ENCODE peak calls at places on chromosome 12, in seven cellular contexts. One of them, this sample, is unnamed.

GRCh38 chr12:11822071-11822818 is 172.8 kb downstream of the ETV6 start:
- DNase-seq in colonic mucosa: no peak
- DNase-seq in activated naive CD4-positive, alpha-beta T cell treated with Interleukin-2 at 50 U/mL for 16 hours: peak
- DNase-seq in neuronal stem cell: peak
- DNase-seq in fibroblast of the aortic adventitia: peak
- DNase-seq in ACHN: peak
- DNase-seq in stimulated activated CD4-positive, alpha-beta T cell treated with anti-CD3 and anti-CD28 coated beads, TNF-alpha, amount 100 ng/mL, for 4 hours: peak
- DNase-seq in this sample: peak

GRCh38 chr12:108241961-108242360 is 97.2 kb downstream of the CMKLR1 start:
- DNase-seq in colonic mucosa: no peak
- DNase-seq in activated naive CD4-positive, alpha-beta T cell treated with Interleukin-2 at 50 U/mL for 16 hours: no peak
- DNase-seq in neuronal stem cell: no peak
- DNase-seq in fibroblast of the aortic adventitia: no peak
- DNase-seq in ACHN: no peak
- DNase-seq in stimulated activated CD4-positive, alpha-beta T cell treated with anti-CD3 and anti-CD28 coated beads, TNF-alpha, amount 100 ng/mL, for 4 hours: no peak
- DNase-seq in this sample: no peak

GRCh38 chr12:111953455-111953854 is 59.5 kb downstream of the TMEM116 start:
- DNase-seq in colonic mucosa: no peak
- DNase-seq in activated naive CD4-positive, alpha-beta T cell treated with Interleukin-2 at 50 U/mL for 16 hours: no peak
- DNase-seq in neuronal stem cell: no peak
- DNase-seq in fibroblast of the aortic adventitia: peak
- DNase-seq in ACHN: no peak
- DNase-seq in stimulated activated CD4-positive, alpha-beta T cell treated with anti-CD3 and anti-CD28 coated beads, TNF-alpha, amount 100 ng/mL, for 4 hours: no peak
- DNase-seq in this sample: no peak

GRCh38 chr12:122366685-122367475 is 55.6 kb downstream of the CLIP1 start:
- DNase-seq in colonic mucosa: no peak
- DNase-seq in activated naive CD4-positive, alpha-beta T cell treated with Interleukin-2 at 50 U/mL for 16 hours: no peak
- DNase-seq in neuronal stem cell: peak
- DNase-seq in fibroblast of the aortic adventitia: peak
- DNase-seq in ACHN: peak
- DNase-seq in stimulated activated CD4-positive, alpha-beta T cell treated with anti-CD3 and anti-CD28 coated beads, TNF-alpha, amount 100 ng/mL, for 4 hours: no peak
- DNase-seq in this sample: peak

GRCh38 chr12:25493682-25494081 is 59.4 kb downstream of the LMNTD1 start:
- DNase-seq in colonic mucosa: no peak
- DNase-seq in activated naive CD4-positive, alpha-beta T cell treated with Interleukin-2 at 50 U/mL for 16 hours: no peak
- DNase-seq in neuronal stem cell: no peak
- DNase-seq in fibroblast of the aortic adventitia: no peak
- DNase-seq in ACHN: no peak
- DNase-seq in stimulated activated CD4-positive, alpha-beta T cell treated with anti-CD3 and anti-CD28 coated beads, TNF-alpha, amount 100 ng/mL, for 4 hours: no peak
- DNase-seq in this sample: no peak

GRCh38 chr12:27965966-27966365 is 6.6 kb downstream of the PTHLH start:
- DNase-seq in colonic mucosa: no peak
- DNase-seq in activated naive CD4-positive, alpha-beta T cell treated with Interleukin-2 at 50 U/mL for 16 hours: no peak
- DNase-seq in neuronal stem cell: no peak
- DNase-seq in fibroblast of the aortic adventitia: no peak
- DNase-seq in ACHN: peak
- DNase-seq in stimulated activated CD4-positive, alpha-beta T cell treated with anti-CD3 and anti-CD28 coated beads, TNF-alpha, amount 100 ng/mL, for 4 hours: no peak
- DNase-seq in this sample: no peak

GRCh38 chr12:586318-587071 is 76.8 kb downstream of the NINJ2 start:
- DNase-seq in colonic mucosa: no peak
- DNase-seq in activated naive CD4-positive, alpha-beta T cell treated with Interleukin-2 at 50 U/mL for 16 hours: no peak
- DNase-seq in neuronal stem cell: no peak
- DNase-seq in fibroblast of the aortic adventitia: no peak
- DNase-seq in ACHN: no peak
- DNase-seq in stimulated activated CD4-positive, alpha-beta T cell treated with anti-CD3 and anti-CD28 coated beads, TNF-alpha, amount 100 ng/mL, for 4 hours: no peak
- DNase-seq in this sample: no peak

GRCh38 chr12:109467978-109468676 is 9.0 kb downstream of the KCTD10 start:
- DNase-seq in colonic mucosa: peak
- DNase-seq in activated naive CD4-positive, alpha-beta T cell treated with Interleukin-2 at 50 U/mL for 16 hours: no peak
- DNase-seq in neuronal stem cell: no peak
- DNase-seq in fibroblast of the aortic adventitia: no peak
- DNase-seq in ACHN: no peak
- DNase-seq in stimulated activated CD4-positive, alpha-beta T cell treated with anti-CD3 and anti-CD28 coated beads, TNF-alpha, amount 100 ng/mL, for 4 hours: no peak
- DNase-seq in this sample: no peak

GRCh38 chr12:117587646-117588287 is 226.3 kb upstream of the NOS1 start:
- DNase-seq in colonic mucosa: peak
- DNase-seq in activated naive CD4-positive, alpha-beta T cell treated with Interleukin-2 at 50 U/mL for 16 hours: peak
- DNase-seq in neuronal stem cell: peak
- DNase-seq in fibroblast of the aortic adventitia: peak
- DNase-seq in ACHN: peak
- DNase-seq in stimulated activated CD4-positive, alpha-beta T cell treated with anti-CD3 and anti-CD28 coated beads, TNF-alpha, amount 100 ng/mL, for 4 hours: no peak
- DNase-seq in this sample: peak

GRCh38 chr12:38152816-38153736 is 163.5 kb upstream of the ALG10B start:
- DNase-seq in colonic mucosa: peak
- DNase-seq in activated naive CD4-positive, alpha-beta T cell treated with Interleukin-2 at 50 U/mL for 16 hours: no peak
- DNase-seq in neuronal stem cell: no peak
- DNase-seq in fibroblast of the aortic adventitia: no peak
- DNase-seq in ACHN: no peak
- DNase-seq in stimulated activated CD4-positive, alpha-beta T cell treated with anti-CD3 and anti-CD28 coated beads, TNF-alpha, amount 100 ng/mL, for 4 hours: no peak
- DNase-seq in this sample: no peak

GRCh38 chr12:4116251-4117111 is 157.1 kb upstream of the CCND2 start:
- DNase-seq in colonic mucosa: peak
- DNase-seq in activated naive CD4-positive, alpha-beta T cell treated with Interleukin-2 at 50 U/mL for 16 hours: no peak
- DNase-seq in neuronal stem cell: no peak
- DNase-seq in fibroblast of the aortic adventitia: peak
- DNase-seq in ACHN: peak
- DNase-seq in stimulated activated CD4-positive, alpha-beta T cell treated with anti-CD3 and anti-CD28 coated beads, TNF-alpha, amount 100 ng/mL, for 4 hours: no peak
- DNase-seq in this sample: no peak

This sample was measured in body of pancreas.